ENCODE peak calls at places on chromosomes 4 and X, in six cellular contexts. J, T, I, K, X and C are unnamed samples.

GRCh38 chr4:82372502-82372873 is 1.3 kb downstream of the HNRNPD start:
- DNase-seq in X (peak), K (peak), T (peak), J (peak), I (no peak), C (peak)

GRCh38 chr4:112288455-112288854 is 2.8 kb upstream of the TIFA start:
- DNase-seq in K (no peak), T (no peak), J (no peak), X (no peak), I (no peak), C (no peak)

GRCh38 chrX:40411350-40412111 is 169.2 kb upstream of the ATP6AP2 start:
- DNase-seq in I (no peak), T (no peak), K (peak), J (no peak), X (no peak), C (peak)

GRCh38 chrX:65488496-65488895 is 46.1 kb downstream of the LAS1L start:
- DNase-seq in J (no peak), K (no peak), I (no peak), T (no peak), X (no peak), C (no peak)

GRCh38 chrX:68727696-68728095 is 80.2 kb downstream of the STARD8 start:
- DNase-seq in I (no peak), K (no peak), T (no peak), J (no peak), X (no peak), C (no peak)

GRCh38 chr4:121794505-121795192 is 6.5 kb upstream of the EXOSC9 start:
- DNase-seq in J (no peak), X (no peak), K (peak), T (no peak), I (no peak), C (no peak)

GRCh38 chrX:19372170-19373033 is 28.7 kb downstream of the PDHA1 start:
- DNase-seq in J (peak), K (peak), X (peak), T (peak), I (peak), C (peak)

GRCh38 chrX:32741910-32742309 is 469.4 kb downstream of the DMD start:
- DNase-seq in I (no peak), J (no peak), T (no peak), K (no peak), X (no peak), C (no peak)

GRCh38 chr4:83535520-83535944 is 376 bp upstream of the GPAT3 start:
- DNase-seq in K (no peak), X (peak), T (peak), J (peak), I (no peak), C (no peak)

GRCh38 chr4:17889692-17890091 is 78.9 kb downstream of the NCAPG start:
- DNase-seq in X (no peak), T (no peak), I (no peak), K (no peak), J (no peak), C (no peak)

GRCh38 chr4:111360906-111361305 is 738.0 kb upstream of the PITX2 start:
- DNase-seq in K (no peak), X (no peak), I (no peak), T (no peak), J (no peak), C (no peak)

GRCh38 chr4:185018834-185019450 is 652 bp downstream of the HELT start:
- DNase-seq in T (peak), K (no peak), I (no peak), X (no peak), J (no peak), C (no peak)

GRCh38 chr4:184929476-184929875 is 88.8 kb upstream of the HELT start:
- DNase-seq in T (no peak), X (no peak), J (no peak), K (no peak), I (no peak), C (no peak)

GRCh38 chr4:77358315-77358928 is 201.4 kb downstream of the CCNG2 start:
- DNase-seq in K (peak), T (peak), X (peak), J (peak), I (no peak), C (peak)